ENCODE peak calls at places on chromosomes 5 and 9, in six cellular contexts. H, A, E, G, J and D are unnamed samples. For H3K4me1 and H3K36me3, the result is how much of the 10 kb centered on the place peaks cover.

GRCh38 chr5:76542887-76543690 is 80.1 kb downstream of the F2RL2 start:
- DNase-seq in E (no peak), J (no peak), H (no peak), G (no peak), A (peak), D (no peak)

GRCh38 chr5:98516701-98517100 is 256.8 kb upstream of the RGMB start:
- DNase-seq in G (no peak), J (no peak), A (no peak), E (no peak), H (no peak), D (no peak)

GRCh38 chr5:171336486-171337206 is 27.6 kb downstream of the TLX3 start:
- DNase-seq in G (peak), H (no peak), A (peak), E (no peak), J (no peak), D (no peak)

GRCh38 chr5:10331341-10331796 is 22.1 kb upstream of the MARCHF6 start:
- DNase-seq in H (no peak), J (peak), A (no peak), E (peak), G (no peak), D (no peak)

GRCh38 chr9:101387871-101388506 is 3.2 kb upstream of the BAAT start:
- DNase-seq in G (no peak), J (no peak), E (no peak), A (peak), H (no peak), D (peak)

GRCh38 chr9:90189306-90189705 is 453.3 kb downstream of the DIRAS2 start:
- DNase-seq in G (no peak), E (no peak), J (no peak), H (no peak), A (no peak), D (no peak)

GRCh38 chr9:3848445-3849114 is 322.8 kb upstream of the RFX3 start:
- DNase-seq in H (peak), E (no peak), A (peak), J (no peak), G (no peak), D (peak)

GRCh38 chr9:4229252-4229651 is 70.6 kb downstream of the GLIS3 start:
- DNase-seq in E (no peak), A (no peak), H (no peak), G (no peak), J (no peak), D (no peak)

GRCh38 chr5:125485003-125485641 is 738.7 kb upstream of the ZNF608 start:
- DNase-seq in H (peak), G (no peak), J (peak), A (peak), E (peak), D (no peak)

GRCh38 chr9:111297061-111297824 is 32.8 kb downstream of the OR2K2 start:
- DNase-seq in H (no peak), J (no peak), A (peak), E (no peak), G (no peak), D (no peak)

GRCh38 chr5:14959443-14960119 is 88.0 kb upstream of the ANKH start:
- DNase-seq in A (no peak), H (no peak), J (no peak), E (peak), G (no peak), D (no peak)

GRCh38 chr5:77995793-77996409 is 219.8 kb upstream of the TBCA start:
- DNase-seq in A (no peak), E (no peak), G (no peak), J (no peak), H (no peak), D (no peak)

GRCh38 chr5:174176511-174176910 is 131.0 kb downstream of the NSG2 start:
- DNase-seq in H (no peak), J (no peak), E (no peak), G (no peak), A (no peak), D (no peak)

GRCh38 chr9:122090287-122090883 is 2.7 kb downstream of the TTLL11 start:
- DNase-seq in A (no peak), J (no peak), H (no peak), E (no peak), G (no peak), D (no peak)

GRCh38 chr5:134114886-134115805 is 665 bp downstream of the TCF7 start:
- DNase-seq in A (no peak), E (no peak), J (no peak), G (peak), H (no peak), D (peak)

GRCh38 chr9:123929177-123929869 is 603 bp downstream of the DENND1A start:
- DNase-seq in H (no peak), G (no peak), E (no peak), A (no peak), J (no peak), D (no peak)

GRCh38 chr9:35967042-35967441 is 9.1 kb upstream of the OR2S2 start:
- DNase-seq in A (no peak), J (no peak), E (no peak), H (no peak), G (no peak), D (no peak)

GRCh38 chr5:75992677-75993582 is 90.3 kb upstream of the SV2C start:
- DNase-seq in G (no peak), A (no peak), H (no peak), E (no peak), J (no peak), D (no peak)

GRCh38 chr5:140608730-140609520 is 24.1 kb downstream of the CD14 start:
- DNase-seq in G (no peak), A (no peak), J (peak), E (peak), H (no peak), D (no peak)

GRCh38 chr9:119398350-119398749 is 29.1 kb upstream of the BRINP1 start:
- DNase-seq in G (no peak), H (no peak), A (no peak), E (no peak), J (no peak), D (no peak)

GRCh38 chr9:113376634-113377531 is at the start of gene HDHD3:
- DNase-seq in G (peak), J (peak), A (peak), H (peak), E (peak), D (peak)

GRCh38 chr9:72914750-72915149 is 38.1 kb downstream of the ALDH1A1 start:
- DNase-seq in E (no peak), H (no peak), J (no peak), A (no peak), G (no peak), D (no peak)

GRCh38 chr5:34803974-34804373 is 35.0 kb upstream of the TTC23L start:
- DNase-seq in E (no peak), H (no peak), J (no peak), A (peak), G (no peak), D (no peak)

GRCh38 chr5:91225848-91226686 is 157.1 kb downstream of the ARRDC3 start:
- DNase-seq in G (peak), H (no peak), J (no peak), A (no peak), E (peak), D (peak)

GRCh38 chr5:160045004-160045403 is 36.1 kb downstream of the TTC1 start:
- DNase-seq in G (no peak), J (no peak), A (no peak), E (no peak), H (no peak), D (no peak)

GRCh38 chr5:119356384-119357188 is 767 bp downstream of the TNFAIP8 start:
- DNase-seq in G (no peak), J (no peak), H (no peak), E (no peak), A (no peak), D (no peak)
- H3K4me1 ChIP-seq in G (under half), J (under half), H (under half), E (under half), A (under half), D (under half)

GRCh38 chr9:120780367-120780766 is 12.8 kb downstream of the FBXW2 start:
- DNase-seq in J (no peak), A (no peak), G (no peak), H (no peak), E (no peak), D (no peak)
- H3K36me3 ChIP-seq in J (under half), A (under half), G (half or more), H (half or more), E (under half), D (under half)

GRCh38 chr9:88312070-88312469 is 76.2 kb upstream of the SPIN1 start:
- DNase-seq in J (no peak), H (no peak), E (no peak), G (no peak), A (no peak), D (no peak)

GRCh38 chr9:88308831-88309230 is 79.4 kb upstream of the SPIN1 start:
- DNase-seq in H (no peak), A (no peak), E (no peak), J (no peak), G (no peak), D (no peak)

GRCh38 chr9:88310310-88310980 is 77.8 kb upstream of the SPIN1 start:
- DNase-seq in J (peak), E (no peak), H (no peak), A (no peak), G (no peak), D (peak)

GRCh38 chr9:88313364-88314220 is 74.7 kb upstream of the SPIN1 start:
- DNase-seq in H (no peak), A (no peak), J (peak), G (no peak), E (no peak), D (peak)

GRCh38 chr9:88312517-88313103 is 75.6 kb upstream of the SPIN1 start:
- DNase-seq in H (no peak), E (no peak), A (no peak), J (peak), G (no peak), D (no peak)
- H3K4me1 ChIP-seq in H (under half), E (under half), A (under half), J (under half), G (under half), D (under half)

GRCh38 chr9:114606068-114606467 is 5.0 kb upstream of the TMEM268 start:
- DNase-seq in H (no peak), A (no peak), E (no peak), G (no peak), J (no peak), D (no peak)
- H3K36me3 ChIP-seq in H (under half), A (under half), E (under half), G (under half), J (under half), D (under half)

GRCh38 chr9:95510610-95511231 is 6.0 kb downstream of the PTCH1 start:
- DNase-seq in G (peak), E (peak), H (peak), J (peak), A (peak), D (no peak)
- H3K4me1 ChIP-seq in G (under half), E (under half), H (under half), J (under half), A (under half), D (under half)

DNA sequence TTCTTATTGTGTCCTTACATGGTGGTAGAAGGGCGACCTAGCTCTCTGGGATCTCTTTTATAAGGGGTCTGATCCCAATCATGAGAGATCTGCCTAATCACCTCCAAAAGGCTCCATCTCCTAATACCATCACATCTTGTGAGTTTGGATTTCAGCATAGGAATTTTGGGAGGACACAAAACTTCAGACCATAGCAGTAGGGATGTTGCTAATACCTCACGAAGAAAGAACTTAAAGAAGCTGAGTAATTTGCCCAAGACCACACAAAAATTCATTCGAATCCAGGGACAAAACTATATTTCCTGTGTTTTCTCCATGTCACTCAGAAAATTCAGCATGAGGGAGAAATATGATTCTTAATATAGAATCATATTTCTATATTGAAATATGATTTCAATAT is 32.7 kb downstream of the MTAP start:
- DNase-seq in A (no peak), H (no peak), E (no peak), J (no peak), G (no peak), D (no peak)
- H3K36me3 ChIP-seq in A (under half), H (half or more), E (under half), J (half or more), G (half or more), D (under half)